ENCODE peak calls at places on chromosomes 12 and 14, in five cellular contexts. M is spleen, N is BE2C, G is HCT116, T is Caco-2. A is an unnamed sample.
A peak's percentile ranks its signal among the peaks of the same experiment; 100 is the strongest.

GRCh38 chr12:29288031-29288430 is 92.9 kb downstream of the ERGIC2 start:
- DNase-seq in N (no peak), T (no peak), M (no peak), G (no peak), A (no peak)

GRCh38 chr14:102527255-102528232 is 18.0 kb upstream of the ANKRD9 start:
- DNase-seq in T (no peak), G (peak; percentile 63), M (no peak), N (no peak), A (peak; percentile 63)

GRCh38 chr12:75602111-75602510 is 90.7 kb upstream of the KRR1 start:
- DNase-seq in N (no peak), G (no peak), M (no peak), T (no peak), A (no peak)

GRCh38 chr12:45268672-45269406 is 52.9 kb downstream of the ANO6 start:
- DNase-seq in M (no peak), G (peak; percentile 56), T (no peak), N (peak; percentile 96), A (peak; percentile 90)

GRCh38 chr14:30266290-30266689 is 292.7 kb upstream of the G2E3 start:
- DNase-seq in M (no peak), N (no peak), T (no peak), G (no peak), A (no peak)

GRCh38 chr14:85316701-85317100 is 213.2 kb upstream of the FLRT2 start:
- DNase-seq in G (no peak), M (no peak), N (no peak), T (no peak), A (no peak)

GRCh38 chr14:79514700-79515099 is 696.6 kb downstream of the DIO2 start:
- DNase-seq in T (peak; percentile 39), N (no peak), M (no peak), G (no peak), A (no peak)

GRCh38 chr14:84442481-84442880 is 1087.5 kb upstream of the FLRT2 start:
- DNase-seq in G (no peak), M (no peak), N (no peak), T (no peak), A (no peak)

GRCh38 chr12:89544730-89545184 is 18.9 kb upstream of the POC1B start:
- DNase-seq in T (no peak), M (peak; percentile 75), N (peak; percentile 63), G (no peak), A (peak; percentile 77)

GRCh38 chr12:132157733-132158409 is 13.6 kb downstream of the NOC4L start:
- DNase-seq in G (no peak), N (no peak), M (no peak), T (no peak), A (no peak)

GRCh38 chr12:21941522-21942376 is 523 bp upstream of the ABCC9 start:
- DNase-seq in M (peak; percentile 72), T (peak; percentile 93), N (no peak), G (no peak), A (peak; percentile 91)

GRCh38 chr14:96091149-96091693 is 52.1 kb downstream of the C14orf132 start:
- DNase-seq in G (no peak), N (peak; percentile 63), T (no peak), M (peak; percentile 55), A (no peak)

GRCh38 chr12:104526320-104526719 is 69.6 kb downstream of the CHST11 start:
- DNase-seq in G (no peak), N (no peak), T (no peak), M (no peak), A (no peak)

GRCh38 chr12:6193853-6194815 is 6.1 kb upstream of the CD9 start:
- DNase-seq in T (peak; percentile 79), N (peak; percentile 34), M (no peak), G (no peak), A (no peak)

GRCh38 chr14:54106802-54107377 is 150.3 kb upstream of the BMP4 start:
- DNase-seq in N (no peak), M (no peak), T (no peak), G (no peak), A (no peak)

GRCh38 chr14:77502109-77502782 is 3.6 kb upstream of the ISM2 start:
- DNase-seq in G (no peak), M (no peak), N (no peak), T (no peak), A (no peak)

GRCh38 chr12:64390275-64390851 is at the start of gene C12orf56:
- DNase-seq in G (no peak), N (peak; percentile 9), M (peak; percentile 77), T (no peak), A (peak; percentile 69)

GRCh38 chr12:20364501-20364900 is 3.8 kb upstream of the PDE3A start:
- DNase-seq in G (no peak), M (no peak), N (no peak), T (no peak), A (no peak)

GRCh38 chr14:104135121-104135903 is 3.1 kb upstream of the KIF26A start:
- DNase-seq in N (peak; percentile 96), T (peak; percentile 61), G (no peak), M (peak; percentile 72), A (peak; percentile 79)

GRCh38 chr12:110149104-110149660 is 25.0 kb downstream of the IFT81 start:
- DNase-seq in T (no peak), M (peak; percentile 77), G (no peak), N (no peak), A (no peak)

GRCh38 chr12:29241821-29242591 is 92.9 kb downstream of the FAR2 start:
- DNase-seq in G (peak; percentile 49), N (peak; percentile 32), M (no peak), T (no peak), A (no peak)

GRCh38 chr12:3680919-3681594 is 71.9 kb downstream of the CRACR2A start:
- DNase-seq in M (no peak), T (no peak), G (no peak), N (no peak), A (no peak)

GRCh38 chr12:54418441-54419087 is 502 bp downstream of the ITGA5 start:
- DNase-seq in N (no peak), T (no peak), G (no peak), M (no peak), A (peak; percentile 71)

GRCh38 chr12:104280703-104281458 is 22.7 kb upstream of the EID3 start:
- DNase-seq in T (no peak), M (no peak), G (peak; percentile 68), N (no peak), A (no peak)

GRCh38 chr12:113874999-113875561 is 91.0 kb downstream of the RBM19 start:
- DNase-seq in G (no peak), M (no peak), N (no peak), T (no peak), A (no peak)

GRCh38 chr12:113987261-113988063 is 21.3 kb upstream of the RBM19 start:
- DNase-seq in N (no peak), T (no peak), G (no peak), M (no peak), A (no peak)

GRCh38 chr12:779745-780734 is 27.7 kb downstream of the WNK1 start:
- DNase-seq in N (no peak), T (no peak), M (no peak), G (no peak), A (no peak)

GRCh38 chr14:95547626-95548327 is 12.9 kb downstream of the GLRX5 start:
- DNase-seq in N (no peak), M (no peak), T (no peak), G (no peak), A (no peak)

GRCh38 chr12:6338955-6339761 is 2.7 kb downstream of the TNFRSF1A start:
- DNase-seq in M (no peak), T (no peak), N (no peak), G (no peak), A (no peak)

GRCh38 chr12:76558684-76559276 is 791 bp downstream of the OSBPL8 start:
- DNase-seq in N (peak; percentile 68), M (peak; percentile 95), G (no peak), T (peak; percentile 55), A (peak; percentile 85)

GRCh38 chr12:76470028-76470939 is 89.3 kb downstream of the OSBPL8 start:
- DNase-seq in G (no peak), M (no peak), N (no peak), T (no peak), A (no peak)

DNA sequence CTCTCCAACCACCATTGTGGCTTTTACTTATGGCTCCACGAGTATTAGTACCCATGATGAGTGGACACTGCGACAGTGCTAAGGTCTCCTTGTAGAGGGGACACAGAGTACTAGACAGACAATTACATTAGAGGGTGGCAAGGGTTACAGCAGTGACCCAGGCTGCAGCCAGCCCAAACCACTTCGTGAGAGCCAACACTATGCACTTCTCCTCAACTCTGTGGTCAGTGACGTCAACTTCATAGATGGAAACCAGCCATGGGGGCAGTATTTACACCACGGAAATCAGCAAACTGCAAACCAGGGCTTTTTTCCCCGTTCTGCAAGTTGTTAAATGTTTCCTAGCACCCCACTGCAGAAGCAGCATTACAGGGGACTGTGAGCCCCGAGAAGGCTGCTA is 61.6 kb upstream of the ZFP36L1 start:
- DNase-seq in T (no peak), G (no peak), M (no peak), N (no peak), A (no peak)
- H3K4me3 ChIP-seq in T (no peak overlapping the region), G (no peak overlapping the region), M (no peak overlapping the region), N (no peak overlapping the region), A (no peak overlapping the region)

GRCh38 chr12:46367351-46368029 is 5.1 kb downstream of the SLC38A2 start:
- DNase-seq in G (no peak), T (no peak), M (no peak), N (no peak), A (no peak)
- H3K4me3 ChIP-seq in G (no peak overlapping the region), T (no peak overlapping the region), M (peak overlapping the region; percentile 1), N (no peak overlapping the region), A (peak overlapping the region; percentile 33)

GRCh38 chr12:9868951-9869306 is 225 bp downstream of the CLEC2B start:
- DNase-seq in T (no peak), M (no peak), N (no peak), G (no peak), A (no peak)
- H3K4me3 ChIP-seq in T (no peak overlapping the region), M (peak overlapping the region; percentile 37), N (no peak overlapping the region), G (no peak overlapping the region), A (peak overlapping the region; percentile 69)

DNA sequence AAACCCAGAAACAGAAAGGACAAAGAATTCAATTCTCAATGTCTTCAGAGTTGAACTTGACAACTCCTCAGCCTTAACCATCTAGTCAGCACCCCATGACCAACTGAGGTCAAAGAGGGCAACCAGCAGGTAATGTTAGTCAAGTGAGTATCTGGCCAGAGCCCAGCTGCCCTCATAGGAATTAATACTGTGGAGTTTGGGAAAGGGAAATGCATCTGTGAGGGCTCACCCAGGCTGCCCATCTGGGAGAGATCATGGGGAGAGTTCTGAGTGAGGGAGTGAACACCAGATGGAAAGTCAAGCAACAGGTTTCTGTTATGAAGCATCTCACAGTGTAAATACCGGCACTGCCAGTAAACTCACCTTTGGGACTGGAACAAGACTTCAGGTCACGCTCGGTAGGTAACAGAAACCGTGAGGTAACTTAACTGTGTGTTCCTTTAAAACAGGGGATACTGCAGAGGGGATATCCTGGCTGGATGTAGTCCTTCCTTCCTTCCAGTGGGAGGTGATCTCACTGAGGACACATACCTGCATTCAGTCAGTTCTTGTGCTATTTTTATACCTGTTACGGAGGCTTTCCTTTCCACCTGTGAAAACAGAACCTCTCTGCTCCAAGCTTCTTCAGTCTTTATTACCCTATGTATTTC is 94.4 kb downstream of the DAD1 start:
- DNase-seq in M (no peak), T (no peak), G (no peak), N (no peak), A (no peak)
- H3K4me3 ChIP-seq in M (no peak overlapping the region), T (no peak overlapping the region), G (no peak overlapping the region), N (no peak overlapping the region), A (no peak overlapping the region)

DNA sequence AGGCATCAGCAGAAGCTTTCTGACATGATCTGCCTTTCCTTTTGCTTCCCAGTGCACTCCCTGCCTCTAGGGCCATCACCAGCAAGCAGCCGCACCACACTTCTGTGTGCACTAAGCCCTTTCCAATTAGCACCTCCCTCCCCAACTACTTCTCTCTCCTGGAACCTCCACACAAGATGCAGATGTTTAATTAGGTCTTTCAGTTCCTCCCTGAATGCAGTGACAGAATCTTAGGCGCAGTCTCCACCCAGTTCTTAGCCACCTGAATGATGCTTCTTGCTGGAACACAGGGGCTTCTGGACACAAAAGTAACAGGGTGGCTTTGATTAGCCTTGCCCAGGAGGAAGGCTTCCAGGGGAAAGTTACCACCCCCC is 32.9 kb downstream of the NIN start:
- DNase-seq in T (no peak), M (no peak), N (no peak), G (no peak), A (no peak)
- H3K4me3 ChIP-seq in T (no peak overlapping the region), M (no peak overlapping the region), N (no peak overlapping the region), G (no peak overlapping the region), A (no peak overlapping the region)